ENCODE peak calls at places on chromosomes 7 and 10, in seven cellular contexts. I is activated T-cell treated with anti-CD3 and anti-CD28 coated beads for 24 hours; F is stimulated activated CD8-positive, alpha-beta memory T cell treated with anti-CD3 and anti-CD28 coated beads, Interleukin-2, amount 100 ng/mL, for 1 hour; O is NCI-H446; A is HFF-Myc; Q is type B pancreatic cell; M is colonic mucosa. V is an unnamed sample.

GRCh38 chr10:44752451-44753441 is 158.4 kb upstream of the TMEM72 start:
- DNase-seq in I (no peak), F (no peak), O (peak), A (peak), Q (no peak), M (no peak), V (peak)

GRCh38 chr10:44983066-44983894 is 4.7 kb upstream of the DEPP1 start:
- DNase-seq in I (no peak), F (no peak), O (no peak), A (no peak), Q (no peak), M (no peak), V (peak)

GRCh38 chr10:121521794-121522556 is 76.3 kb downstream of the FGFR2 start:
- DNase-seq in I (no peak), F (no peak), O (no peak), A (no peak), Q (no peak), M (no peak), V (no peak)

GRCh38 chr10:79127151-79127961 is 58.6 kb downstream of the ZMIZ1 start:
- DNase-seq in I (no peak), F (no peak), O (no peak), A (no peak), Q (no peak), M (peak), V (peak)

GRCh38 chr7:112462236-112462635 is 12.0 kb downstream of the IFRD1 start:
- DNase-seq in I (no peak), F (no peak), O (peak), A (no peak), Q (no peak), M (peak), V (peak)

GRCh38 chr7:86643478-86644281 is at the start of gene GRM3:
- DNase-seq in I (no peak), F (no peak), O (peak), A (no peak), Q (no peak), M (no peak), V (peak)

GRCh38 chr7:142813262-142813661 is 41.6 kb upstream of the EPHB6 start:
- DNase-seq in I (no peak), F (no peak), O (no peak), A (no peak), Q (no peak), M (no peak), V (no peak)

GRCh38 chr7:137547477-137547876 is 203.9 kb upstream of the PTN start:
- DNase-seq in I (no peak), F (no peak), O (no peak), A (no peak), Q (no peak), M (no peak), V (no peak)

GRCh38 chr7:98283887-98284222 is 2.4 kb downstream of the BRI3 start:
- DNase-seq in I (no peak), F (no peak), O (no peak), A (no peak), Q (no peak), M (no peak), V (no peak)

GRCh38 chr10:61975107-61975932 is 73.8 kb downstream of the ARID5B start:
- DNase-seq in I (no peak), F (no peak), O (peak), A (peak), Q (no peak), M (no peak), V (no peak)

GRCh38 chr10:44316187-44316921 is 68.5 kb downstream of the CXCL12 start:
- DNase-seq in I (no peak), F (no peak), O (no peak), A (no peak), Q (no peak), M (no peak), V (no peak)

GRCh38 chr10:50336140-50336539 is 84.8 kb upstream of the ASAH2 start:
- DNase-seq in I (no peak), F (no peak), O (no peak), A (no peak), Q (no peak), M (no peak), V (no peak)

GRCh38 chr10:81873932-81874816 is 820 bp upstream of the NRG3 start:
- DNase-seq in I (no peak), F (no peak), O (peak), A (no peak), Q (peak), M (peak), V (peak)

GRCh38 chr7:116780966-116781365 is 81.4 kb upstream of the CAPZA2 start:
- DNase-seq in I (no peak), F (no peak), O (no peak), A (no peak), Q (no peak), M (peak), V (peak)

GRCh38 chr10:78731675-78732074 is 337.1 kb upstream of the ZMIZ1 start:
- DNase-seq in I (no peak), F (no peak), O (no peak), A (no peak), Q (no peak), M (no peak), V (no peak)

V was measured in body of pancreas.